ENCODE peak calls at places on chromosome 18, in eight cellular contexts. U, J, P, E, M, C, N and T are unnamed samples.

GRCh38 chr18:23812566-23813440 is 123.5 kb downstream of the LAMA3 start:
- DNase-seq in U (peak), J (peak), P (no peak), E (no peak), M (no peak), C (no peak), N (no peak), T (peak)

GRCh38 chr18:48531979-48532378 is 6.9 kb upstream of the CTIF start:
- DNase-seq in U (no peak), J (no peak), P (no peak), E (no peak), M (no peak), C (no peak), N (no peak), T (no peak)

GRCh38 chr18:7904529-7904928 is 337.4 kb downstream of the PTPRM start:
- DNase-seq in U (peak), J (no peak), P (no peak), E (no peak), M (no peak), C (no peak), N (no peak), T (no peak)

GRCh38 chr18:582465-582864 is 2.3 kb downstream of the CETN1 start:
- DNase-seq in U (no peak), J (no peak), P (no peak), E (no peak), M (no peak), C (no peak), N (no peak), T (no peak)

GRCh38 chr18:9707381-9708056 is 582 bp upstream of the RAB31 start:
- DNase-seq in U (peak), J (no peak), P (no peak), E (no peak), M (peak), C (no peak), N (no peak), T (no peak)

GRCh38 chr18:44541159-44541558 is 139.5 kb upstream of the SETBP1 start:
- DNase-seq in U (peak), J (no peak), P (no peak), E (no peak), M (no peak), C (no peak), N (no peak), T (no peak)

GRCh38 chr18:10726198-10727068 is 200.6 kb downstream of the NAPG start:
- DNase-seq in U (no peak), J (peak), P (no peak), E (no peak), M (no peak), C (peak), N (no peak), T (no peak)

GRCh38 chr18:71293322-71293721 is 1004.5 kb downstream of the SOCS6 start:
- DNase-seq in U (peak), J (no peak), P (no peak), E (no peak), M (no peak), C (no peak), N (no peak), T (no peak)

GRCh38 chr18:48562075-48562474 is 23.2 kb downstream of the CTIF start:
- DNase-seq in U (no peak), J (no peak), P (no peak), E (no peak), M (no peak), C (no peak), N (no peak), T (no peak)

GRCh38 chr18:11962586-11962985 is 18.7 kb upstream of the IMPA2 start:
- DNase-seq in U (no peak), J (no peak), P (no peak), E (no peak), M (no peak), C (no peak), N (no peak), T (no peak)

GRCh38 chr18:74840492-74841167 is 243.0 kb downstream of the ZNF407 start:
- DNase-seq in U (peak), J (no peak), P (no peak), E (no peak), M (no peak), C (no peak), N (no peak), T (no peak)

GRCh38 chr18:75421656-75422055 is 5.8 kb downstream of the SMIM21 start:
- DNase-seq in U (peak), J (no peak), P (no peak), E (no peak), M (no peak), C (no peak), N (no peak), T (no peak)

GRCh38 chr18:44497294-44497693 is 183.4 kb upstream of the SETBP1 start:
- DNase-seq in U (no peak), J (no peak), P (no peak), E (no peak), M (no peak), C (no peak), N (no peak), T (no peak)

GRCh38 chr18:26134110-26134509 is 441 bp downstream of the PSMA8 start:
- DNase-seq in U (no peak), J (no peak), P (no peak), E (no peak), M (no peak), C (no peak), N (no peak), T (no peak)

GRCh38 chr18:13220326-13220991 is 1.9 kb downstream of the LDLRAD4 start:
- DNase-seq in U (no peak), J (no peak), P (no peak), E (no peak), M (no peak), C (peak), N (no peak), T (no peak)

GRCh38 chr18:22683196-22683676 is 249.9 kb upstream of the RBBP8 start:
- DNase-seq in U (peak), J (no peak), P (peak), E (no peak), M (peak), C (peak), N (peak), T (no peak)

GRCh38 chr18:5729983-5730699 is 165.2 kb downstream of the TMEM200C start:
- DNase-seq in U (no peak), J (no peak), P (no peak), E (no peak), M (no peak), C (peak), N (no peak), T (no peak)

GRCh38 chr18:12597775-12598174 is 60.1 kb downstream of the SPIRE1 start:
- DNase-seq in U (peak), J (no peak), P (no peak), E (no peak), M (peak), C (peak), N (peak), T (no peak)

GRCh38 chr18:57443716-57444115 is 8.5 kb downstream of the ONECUT2 start:
- DNase-seq in U (no peak), J (no peak), P (no peak), E (no peak), M (no peak), C (no peak), N (no peak), T (no peak)

GRCh38 chr18:48023334-48024008 is 93.0 kb upstream of the SMAD2 start:
- DNase-seq in U (peak), J (peak), P (peak), E (peak), M (peak), C (no peak), N (peak), T (no peak)

GRCh38 chr18:36419188-36419912 is 121.8 kb downstream of the FHOD3 start:
- DNase-seq in U (no peak), J (no peak), P (no peak), E (no peak), M (no peak), C (no peak), N (peak), T (no peak)

GRCh38 chr18:36420826-36421225 is 123.3 kb downstream of the FHOD3 start:
- DNase-seq in U (peak), J (no peak), P (no peak), E (no peak), M (no peak), C (no peak), N (no peak), T (no peak)

GRCh38 chr18:36424741-36425142 is 127.2 kb downstream of the FHOD3 start:
- DNase-seq in U (no peak), J (no peak), P (no peak), E (no peak), M (no peak), C (no peak), N (no peak), T (no peak)

GRCh38 chr18:36415606-36416005 is 118.1 kb downstream of the FHOD3 start:
- DNase-seq in U (no peak), J (no peak), P (no peak), E (no peak), M (no peak), C (no peak), N (no peak), T (no peak)

DNA sequence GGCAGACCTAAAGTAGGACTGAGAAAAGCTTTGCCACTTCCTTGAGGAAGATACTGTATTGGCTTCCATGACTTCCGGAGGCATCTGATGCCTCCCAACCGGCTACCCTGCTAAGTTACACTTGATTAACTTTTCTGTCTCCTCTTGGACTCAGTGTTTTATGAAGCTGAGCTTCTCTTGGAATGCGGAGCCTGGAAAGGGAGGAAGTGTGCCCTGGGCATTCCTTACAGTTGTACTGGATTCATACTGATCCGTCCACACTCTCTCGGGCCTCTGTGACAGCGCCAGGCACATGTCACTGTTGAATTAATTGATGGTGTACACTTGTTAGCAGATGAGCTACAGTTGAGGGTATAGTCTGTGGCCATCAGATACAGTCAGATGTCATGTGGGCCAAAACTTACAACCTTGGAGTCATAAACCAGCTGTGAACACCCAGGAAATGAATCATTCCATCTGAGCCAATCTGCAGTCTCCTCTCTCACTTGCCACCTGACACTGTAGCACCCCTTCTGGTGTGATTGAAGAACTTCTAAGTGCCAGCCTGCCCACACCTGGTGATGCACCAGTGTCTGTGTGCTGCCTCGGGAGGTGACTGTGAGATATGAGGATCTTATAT is 122.5 kb downstream of the FHOD3 start:
- DNase-seq in U (peak), J (peak), P (no peak), E (no peak), M (peak), C (no peak), N (no peak), T (no peak)
- TF ChIP-seq CTCF in U (peak), J (no peak), P (no peak), E (no peak), M (no peak), C (no peak), N (no peak), T (no peak)

GRCh38 chr18:67715567-67715966 is 199.0 kb upstream of the DSEL start:
- DNase-seq in U (no peak), J (no peak), P (no peak), E (no peak), M (no peak), C (no peak), N (no peak), T (no peak)

GRCh38 chr18:67705748-67706147 is 189.2 kb upstream of the DSEL start:
- DNase-seq in U (peak), J (no peak), P (no peak), E (peak), M (no peak), C (no peak), N (no peak), T (no peak)

DNA sequence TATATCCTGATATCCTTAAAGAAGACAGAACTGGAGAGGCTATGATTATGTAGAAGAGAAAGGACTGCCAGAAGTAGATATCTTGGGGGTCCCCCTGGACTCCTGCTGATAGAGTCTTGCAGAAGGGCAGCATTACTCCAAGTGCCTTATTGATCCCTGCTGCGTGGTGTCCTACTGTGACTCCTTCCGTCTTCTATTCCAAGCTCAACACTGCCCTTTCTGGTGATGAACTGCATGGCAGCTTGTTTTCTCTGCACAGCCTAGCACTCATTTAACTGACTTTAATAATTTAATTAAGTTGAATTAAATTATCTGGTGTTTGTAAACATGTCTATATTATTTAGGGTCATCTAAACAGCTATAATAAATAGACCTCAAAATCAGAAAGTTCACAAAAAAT is 194.1 kb upstream of the DSEL start:
- DNase-seq in U (no peak), J (no peak), P (no peak), E (peak), M (no peak), C (no peak), N (no peak), T (no peak)
- TF ChIP-seq CTCF in U (no peak), J (peak), P (no peak), E (peak), M (no peak), C (no peak), N (no peak), T (no peak)

GRCh38 chr18:33495278-33495677 is 54.8 kb upstream of the CCDC178 start:
- DNase-seq in U (peak), J (no peak), P (no peak), E (peak), M (peak), C (no peak), N (no peak), T (no peak)
- TF ChIP-seq CTCF in U (peak), J (peak), P (no peak), E (peak), M (no peak), C (peak), N (no peak), T (peak)

DNA sequence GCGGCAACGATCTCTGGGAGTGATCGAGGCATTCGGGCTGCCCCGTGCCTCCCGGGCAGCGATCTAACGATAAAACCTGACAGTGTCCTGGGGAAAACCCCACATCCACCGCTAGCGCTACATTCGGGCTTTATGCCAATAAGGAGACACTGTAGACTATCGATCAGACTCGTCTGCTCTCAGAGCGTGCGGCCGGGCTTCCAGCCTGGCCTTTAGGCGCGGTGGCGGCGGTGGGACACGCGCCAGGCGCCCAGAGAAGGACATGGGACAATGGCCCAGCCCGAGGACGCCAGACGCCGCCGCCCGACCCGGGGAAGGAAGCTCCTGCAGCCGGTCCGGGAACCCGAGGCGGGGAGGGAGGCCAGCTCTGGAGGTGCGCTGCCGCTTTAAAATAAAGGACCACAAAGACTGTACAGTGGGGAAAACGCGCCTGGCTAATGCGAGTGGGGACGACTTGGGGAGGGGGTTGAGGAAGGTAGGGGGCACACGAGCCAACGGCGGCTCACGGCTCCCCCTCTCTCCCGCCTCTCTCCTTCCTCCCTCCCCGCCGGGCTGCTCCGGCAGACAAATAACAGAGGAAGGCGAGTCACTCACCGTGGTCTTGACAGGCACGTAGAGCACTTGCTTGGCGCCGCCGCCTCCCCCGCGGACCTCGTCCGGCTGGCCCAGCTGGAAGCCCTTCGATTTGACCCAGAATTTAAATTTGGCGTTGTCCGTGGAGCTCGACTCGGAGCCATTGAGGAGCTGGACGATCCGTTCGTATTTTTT is 2.1 kb downstream of the NOL4 start:
- DNase-seq in U (no peak), J (peak), P (no peak), E (peak), M (peak), C (peak), N (no peak), T (peak)
- TF ChIP-seq CTCF in U (no peak), J (no peak), P (no peak), E (no peak), M (no peak), C (no peak), N (no peak), T (no peak)

GRCh38 chr18:60411715-60412114 is 39.1 kb upstream of the MC4R start:
- DNase-seq in U (peak), J (no peak), P (no peak), E (peak), M (no peak), C (no peak), N (no peak), T (no peak)
- TF ChIP-seq CTCF in U (peak), J (peak), P (no peak), E (peak), M (no peak), C (no peak), N (no peak), T (no peak)

DNA sequence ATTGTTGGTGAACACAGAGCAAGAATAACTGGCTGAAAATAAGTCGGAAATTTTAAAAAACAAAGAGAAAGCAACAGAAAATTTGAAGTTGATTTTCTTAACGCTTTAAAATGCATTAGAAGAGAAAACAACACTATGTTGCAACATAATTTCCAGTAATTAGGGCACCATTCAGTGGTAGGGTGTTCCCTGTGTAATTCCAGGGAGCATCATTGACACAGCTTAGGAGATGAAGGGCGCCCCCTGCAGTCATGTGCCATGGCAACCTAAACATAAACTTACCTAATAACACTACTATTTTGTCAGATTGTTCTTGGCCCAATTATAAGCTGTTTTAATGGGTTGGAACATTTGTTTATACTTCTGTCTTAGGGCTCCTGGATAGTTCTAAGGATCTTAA is 99.6 kb downstream of the DTNA start:
- DNase-seq in U (peak), J (no peak), P (no peak), E (peak), M (peak), C (peak), N (peak), T (no peak)
- TF ChIP-seq CTCF in U (peak), J (peak), P (no peak), E (peak), M (peak), C (peak), N (no peak), T (no peak)

GRCh38 chr18:59994357-59994756 is 94.6 kb downstream of the PMAIP1 start:
- DNase-seq in U (peak), J (no peak), P (no peak), E (peak), M (no peak), C (no peak), N (no peak), T (no peak)
- TF ChIP-seq CTCF in U (peak), J (peak), P (no peak), E (peak), M (no peak), C (no peak), N (no peak), T (no peak)